ENCODE peak calls at places on chromosomes 13 and 19, in five cellular contexts. E, X, K, J and I are unnamed samples.

GRCh38 chr13:110306960-110307696 is at the start of the genes COL4A1 and COL4A2:
- DNase-seq in J (no peak), E (peak; percentile 61), K (no peak), X (no peak), I (peak; percentile 77)

GRCh38 chr13:106173346-106173745 is 362.1 kb downstream of the EFNB2 start:
- DNase-seq in X (no peak), J (no peak), E (no peak), K (no peak), I (no peak)

GRCh38 chr19:53982056-53982455 is 9.4 kb upstream of the CACNG6 start:
- DNase-seq in X (no peak), J (no peak), E (no peak), K (no peak), I (no peak)

GRCh38 chr13:108427355-108427754 is 157.8 kb downstream of the TNFSF13B start:
- DNase-seq in J (peak; percentile 5), X (no peak), K (no peak), E (no peak), I (no peak)

GRCh38 chr19:38739440-38740251 is 4.6 kb downstream of the CAPN12 start:
- DNase-seq in E (no peak), J (no peak), X (no peak), K (no peak), I (no peak)

GRCh38 chr13:77980592-77980991 is 62.0 kb upstream of the EDNRB start:
- DNase-seq in E (no peak), X (no peak), J (no peak), K (no peak), I (no peak)

GRCh38 chr19:54216869-54217268 is 5.9 kb downstream of the LILRB3 start:
- DNase-seq in X (no peak), J (no peak), E (no peak), K (no peak), I (no peak)

GRCh38 chr13:98411617-98412310 is 165.1 kb downstream of the STK24 start:
- DNase-seq in J (no peak), E (peak; percentile 20), K (no peak), X (no peak), I (no peak)

GRCh38 chr19:47404334-47405196 is 14.8 kb downstream of the MEIS3 start:
- DNase-seq in X (no peak), E (no peak), K (no peak), J (no peak), I (no peak)

GRCh38 chr13:41603917-41604316 is 146.6 kb downstream of the RGCC start:
- DNase-seq in K (no peak), J (peak; percentile 12), E (no peak), X (peak; percentile 8), I (no peak)

GRCh38 chr13:28584873-28585317 is 74.0 kb upstream of the POMP start:
- DNase-seq in K (no peak), J (no peak), E (no peak), X (no peak), I (no peak)

GRCh38 chr13:52141299-52141698 is 12.4 kb upstream of the NEK5 start:
- DNase-seq in K (no peak), E (no peak), X (no peak), J (no peak), I (no peak)

GRCh38 chr13:24511019-24511823 is 1.4 kb downstream of the PARP4 start:
- DNase-seq in E (peak; percentile 56), X (peak; percentile 25), K (peak; percentile 53), J (peak; percentile 30), I (no peak)

GRCh38 chr13:37175996-37176395 is 70.5 kb upstream of the CSNK1A1L start:
- DNase-seq in K (no peak), J (no peak), X (no peak), E (no peak), I (peak; percentile 40)

GRCh38 chr13:33070713-33071112 is 54.5 kb downstream of the KL start:
- DNase-seq in J (no peak), X (no peak), K (no peak), E (no peak), I (no peak)

GRCh38 chr13:86900906-86901305 is 770.3 kb upstream of the SLITRK5 start:
- DNase-seq in X (no peak), E (no peak), J (no peak), K (no peak), I (no peak)

GRCh38 chr19:41706741-41707501 is 1.5 kb upstream of the CEACAM5 start:
- DNase-seq in X (peak; percentile 99), J (peak; percentile 89), K (peak; percentile 79), E (peak; percentile 87), I (no peak)

GRCh38 chr19:52197964-52198363 is 8.1 kb downstream of the PPP2R1A start:
- DNase-seq in K (no peak), X (no peak), E (no peak), J (no peak), I (no peak)

GRCh38 chr13:52906122-52906903 is 57.9 kb upstream of the PCDH8 start:
- DNase-seq in J (no peak), X (no peak), K (no peak), E (no peak), I (no peak)

GRCh38 chr19:33134571-33135041 is 2.7 kb downstream of the WDR88 start:
- DNase-seq in J (peak; percentile 33), K (no peak), X (no peak), E (no peak), I (no peak)

GRCh38 chr19:57389730-57390598 is at the start of gene ZNF548:
- DNase-seq in K (peak; percentile 95), X (peak; percentile 85), J (peak; percentile 91), E (peak; percentile 95), I (peak; percentile 86)

GRCh38 chr19:11373885-11374448 is 499 bp upstream of the SWSAP1 start:
- DNase-seq in K (no peak), E (no peak), X (no peak), J (no peak), I (no peak)

GRCh38 chr19:11373166-11373884 is 1.1 kb upstream of the SWSAP1 start:
- DNase-seq in K (peak; percentile 44), J (no peak), E (no peak), X (no peak), I (no peak)

GRCh38 chr19:11377237-11377636 is 2.8 kb downstream of the SWSAP1 start:
- DNase-seq in J (peak; percentile 53), K (no peak), X (peak; percentile 46), E (peak; percentile 48), I (no peak)

GRCh38 chr19:11375143-11375948 is 880 bp downstream of the SWSAP1 start:
- DNase-seq in K (peak; percentile 59), X (no peak), J (no peak), E (peak; percentile 74), I (no peak)

GRCh38 chr19:11374449-11375142 is at the start of gene SWSAP1:
- DNase-seq in E (peak; percentile 99), K (peak; percentile 98), X (peak; percentile 99), J (peak; percentile 100), I (peak; percentile 97)
- TF ChIP-seq EP300 in E (no peak), K (no peak), X (no peak), J (no peak), I (peak; percentile 17)

DNA sequence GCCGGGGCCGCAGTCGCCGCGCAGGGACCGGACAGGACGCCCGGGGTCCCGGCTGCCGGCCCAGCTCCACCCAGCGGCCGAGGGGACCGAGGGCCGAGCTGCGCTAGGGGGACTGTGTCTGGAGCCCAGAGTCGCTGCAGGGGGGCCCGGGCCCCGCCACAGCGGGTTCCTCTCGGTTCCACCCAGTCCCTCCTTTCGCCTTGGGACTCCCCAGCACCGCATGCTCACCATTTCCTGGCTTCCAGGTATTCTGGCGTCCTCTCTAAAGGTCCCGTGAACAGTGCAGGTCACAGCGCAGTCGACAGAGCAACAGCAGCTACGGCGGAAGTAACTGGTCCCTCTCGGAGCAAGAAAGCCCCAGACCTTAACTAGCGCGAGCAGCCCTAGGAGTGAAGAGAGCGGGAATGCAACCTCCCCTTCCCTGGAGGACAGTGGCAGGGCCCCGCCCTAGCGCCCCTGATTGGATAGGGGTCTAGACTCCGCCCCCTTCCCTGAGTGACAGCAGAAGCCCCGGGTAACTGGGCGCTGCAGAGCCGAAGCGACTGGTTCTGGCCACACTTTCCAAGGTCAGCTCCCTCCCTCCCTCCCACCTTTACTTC is at the start of gene ZNF878:
- DNase-seq in X (no peak), J (peak; percentile 84), K (peak; percentile 95), E (peak; percentile 93), I (peak; percentile 84)
- TF ChIP-seq POLR2A in X (no peak), J (peak; percentile 85), K (no peak), E (peak; percentile 76), I (peak; percentile 50)

GRCh38 chr13:74674701-74675100 is 540.5 kb upstream of the KLF12 start:
- DNase-seq in K (no peak), E (no peak), X (no peak), J (no peak), I (no peak)

GRCh38 chr13:74681891-74682290 is 547.7 kb upstream of the KLF12 start:
- DNase-seq in K (no peak), J (no peak), X (no peak), E (no peak), I (no peak)

GRCh38 chr13:74683411-74683810 is 549.2 kb upstream of the KLF12 start:
- DNase-seq in E (no peak), J (no peak), K (no peak), X (no peak), I (no peak)

GRCh38 chr13:74675185-74675584 is 541.0 kb upstream of the KLF12 start:
- DNase-seq in E (no peak), J (no peak), X (no peak), K (no peak), I (no peak)

GRCh38 chr13:74678308-74678958 is 544.2 kb upstream of the KLF12 start:
- DNase-seq in E (no peak), J (no peak), K (no peak), X (no peak), I (no peak)
- TF ChIP-seq CTCF in E (no peak), J (no peak), K (no peak), X (no peak), I (no peak)

GRCh38 chr19:5130371-5131030 is 161.6 kb downstream of the KDM4B start:
- DNase-seq in X (no peak), J (no peak), E (peak; percentile 52), K (no peak), I (no peak)
- TF ChIP-seq EP300 in X (no peak), J (no peak), E (no peak), K (no peak), I (no peak)

GRCh38 chr19:16569609-16570320 is 2.5 kb downstream of the SLC35E1 start:
- DNase-seq in X (no peak), K (peak; percentile 71), E (no peak), J (no peak), I (no peak)
- TF ChIP-seq POLR2A in X (no peak), K (no peak), E (no peak), J (no peak), I (no peak)

DNA sequence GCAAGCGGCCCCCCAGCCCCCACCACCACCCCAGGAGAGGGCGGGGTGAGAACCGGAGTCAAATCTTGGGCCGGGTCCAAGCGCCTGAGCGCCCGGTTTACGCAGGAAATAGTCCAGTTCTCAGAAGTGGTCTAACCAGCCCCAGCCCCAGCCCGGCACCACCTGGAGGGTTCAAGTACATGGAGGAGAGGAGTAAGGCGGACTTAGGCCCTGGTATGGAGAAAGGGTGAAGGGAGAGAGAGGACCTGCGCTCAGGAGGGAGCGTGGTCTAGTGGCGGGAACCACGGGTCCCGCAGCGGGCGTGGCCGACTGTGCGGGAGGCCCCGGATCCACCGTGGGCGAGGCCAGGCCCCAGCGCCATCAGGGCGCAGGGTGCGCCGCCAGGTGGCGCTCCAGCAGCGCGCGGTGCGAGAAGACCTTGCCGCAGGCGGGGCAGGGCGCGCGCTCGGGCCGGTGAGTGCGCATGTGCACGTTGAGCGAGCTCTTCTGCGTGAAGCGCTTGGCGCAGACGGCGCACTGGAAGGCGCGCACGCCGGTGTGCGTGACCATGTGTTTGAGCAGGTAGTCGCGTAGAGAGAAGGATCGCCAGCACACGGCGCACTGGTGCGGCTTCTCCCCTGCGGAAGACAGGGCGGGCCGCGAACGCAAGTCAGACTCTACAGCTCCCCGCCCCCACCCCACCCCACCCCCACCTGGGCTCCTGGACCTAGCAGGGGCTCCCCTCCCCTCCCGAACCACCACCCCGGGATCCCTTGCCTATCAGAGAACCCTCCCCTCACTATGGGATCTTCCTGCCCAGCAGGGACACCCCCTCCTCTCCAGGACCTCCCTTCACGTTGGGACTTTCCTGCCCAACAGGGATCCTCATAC is 2.1 kb upstream of the SLC27A5 start:
- DNase-seq in J (peak; percentile 92), E (peak; percentile 94), K (peak; percentile 94), X (peak; percentile 67), I (peak; percentile 54)
- TF ChIP-seq CTCF in J (peak; percentile 90), E (peak; percentile 93), K (peak; percentile 95), X (peak; percentile 81), I (peak; percentile 81)